ENCODE peak calls at places on chromosomes 6 and 20, in six cellular contexts. Z, T, N, X, H and W are unnamed samples.

GRCh38 chr6:27575594-27576361 is 102.9 kb upstream of the ZNF184 start:
- DNase-seq in Z (no peak), T (no peak), N (no peak), X (no peak), H (peak; percentile 72), W (no peak)

GRCh38 chr6:82237013-82237412 is 10.5 kb downstream of the IBTK start:
- DNase-seq in Z (no peak), T (no peak), N (no peak), X (no peak), H (no peak), W (no peak)

GRCh38 chr20:51481311-51481997 is 61.1 kb downstream of the NFATC2 start:
- DNase-seq in Z (no peak), T (no peak), N (no peak), X (no peak), H (no peak), W (no peak)

GRCh38 chr6:101125380-101125971 is 244.3 kb upstream of the ASCC3 start:
- DNase-seq in Z (no peak), T (no peak), N (no peak), X (no peak), H (no peak), W (no peak)

GRCh38 chr20:49712918-49713778 is 530 bp downstream of the B4GALT5 start:
- DNase-seq in Z (peak; percentile 61), T (peak; percentile 41), N (no peak), X (peak; percentile 48), H (no peak), W (no peak)

GRCh38 chr20:46130534-46130933 is 12.4 kb downstream of the CD40 start:
- DNase-seq in Z (no peak), T (no peak), N (no peak), X (no peak), H (no peak), W (peak; percentile 5)

GRCh38 chr6:123028263-123028662 is 32.2 kb downstream of the CLVS2 start:
- DNase-seq in Z (no peak), T (no peak), N (no peak), X (no peak), H (no peak), W (no peak)

GRCh38 chr6:98094696-98095095 is 739.7 kb upstream of the POU3F2 start:
- DNase-seq in Z (no peak), T (no peak), N (no peak), X (no peak), H (peak; percentile 29), W (no peak)

GRCh38 chr20:7379206-7379605 is 561.1 kb downstream of the HAO1 start:
- DNase-seq in Z (no peak), T (no peak), N (no peak), X (no peak), H (no peak), W (no peak)

GRCh38 chr6:151285121-151285520 is 45.4 kb downstream of the AKAP12 start:
- DNase-seq in Z (no peak), T (no peak), N (no peak), X (no peak), H (no peak), W (no peak)

GRCh38 chr6:130557481-130558112 is 191.8 kb downstream of the TMEM200A start:
- DNase-seq in Z (no peak), T (no peak), N (no peak), X (no peak), H (no peak), W (no peak)

GRCh38 chr6:110878751-110879539 is 4.4 kb downstream of the AMD1 start:
- DNase-seq in Z (no peak), T (no peak), N (peak; percentile 34), X (peak; percentile 23), H (peak; percentile 48), W (no peak)

GRCh38 chr6:151452750-151453427 is 963 bp upstream of the RMND1 start:
- DNase-seq in Z (peak; percentile 50), T (peak; percentile 43), N (peak; percentile 22), X (peak; percentile 33), H (no peak), W (no peak)

GRCh38 chr6:16762265-16762546 is 946 bp upstream of the ATXN1 start:
- DNase-seq in Z (no peak), T (no peak), N (no peak), X (no peak), H (no peak), W (no peak)

GRCh38 chr6:161694995-161695394 is 421.1 kb upstream of the AGPAT4 start:
- DNase-seq in Z (no peak), T (no peak), N (no peak), X (no peak), H (peak; percentile 19), W (no peak)

GRCh38 chr20:36836591-36837329 is 39.2 kb upstream of the TLDC2 start:
- DNase-seq in Z (no peak), T (no peak), N (no peak), X (peak; percentile 83), H (peak; percentile 87), W (no peak)

GRCh38 chr20:51463560-51463959 is 79.0 kb downstream of the NFATC2 start:
- DNase-seq in Z (no peak), T (no peak), N (no peak), X (no peak), H (no peak), W (no peak)

DNA sequence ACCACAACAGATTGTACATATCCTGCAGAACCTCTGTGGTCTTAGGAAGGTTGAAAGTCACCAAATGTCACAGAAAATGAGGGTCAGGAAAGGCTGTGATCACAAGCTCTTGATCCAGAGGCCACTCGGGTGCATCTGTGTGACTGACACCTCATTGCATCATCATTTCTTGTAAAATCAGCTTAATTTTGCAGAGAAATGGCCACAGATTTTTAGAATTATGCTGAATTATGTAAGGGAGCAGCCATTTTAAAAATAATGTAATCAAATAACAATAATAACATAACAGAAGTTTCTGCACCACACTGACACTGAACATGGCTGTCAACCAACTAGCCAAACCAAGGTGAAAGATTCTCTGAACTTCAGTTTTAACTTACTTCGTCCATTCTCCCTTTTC is 32.5 kb upstream of the PRND start:
- DNase-seq in Z (no peak), T (no peak), N (no peak), X (no peak), H (no peak), W (no peak)
- H3K4me3 ChIP-seq in Z (no peak overlapping the region), T (no peak overlapping the region), N (no peak overlapping the region), X (no peak overlapping the region), H (no peak overlapping the region), W (no peak overlapping the region)

GRCh38 chr6:124962617-124963415 is 579 bp downstream of the RNF217 start:
- DNase-seq in Z (peak; percentile 69), T (peak; percentile 41), N (peak; percentile 18), X (peak; percentile 49), H (peak; percentile 41), W (peak; percentile 17)
- TF ChIP-seq POLR2A in Z (no peak), T (no peak), N (no peak), X (no peak), H (no peak), W (peak; percentile 13)

GRCh38 chr20:33910056-33910455 is 83.7 kb upstream of the RALY start:
- DNase-seq in Z (no peak), T (no peak), N (no peak), X (no peak), H (no peak), W (no peak)
- H3K27ac ChIP-seq in Z (no peak overlapping the region), T (no peak overlapping the region), N (no peak overlapping the region), X (no peak overlapping the region), H (no peak overlapping the region), W (no peak overlapping the region)

GRCh38 chr20:23036371-23036770 is 1.3 kb downstream of the SSTR4 start:
- DNase-seq in Z (no peak), T (no peak), N (no peak), X (no peak), H (no peak), W (no peak)

GRCh38 chr20:23037017-23037481 is 1.9 kb downstream of the SSTR4 start:
- DNase-seq in Z (no peak), T (no peak), N (no peak), X (no peak), H (no peak), W (no peak)

GRCh38 chr20:23033918-23034317 is 1.2 kb upstream of the SSTR4 start:
- DNase-seq in Z (no peak), T (no peak), N (no peak), X (no peak), H (no peak), W (no peak)

GRCh38 chr20:23035731-23036130 is 619 bp downstream of the SSTR4 start:
- DNase-seq in Z (no peak), T (no peak), N (no peak), X (no peak), H (no peak), W (no peak)

GRCh38 chr20:23034721-23035671 is at the start of gene SSTR4:
- DNase-seq in Z (no peak), T (no peak), N (no peak), X (no peak), H (no peak), W (no peak)
- H3K4me3 ChIP-seq in Z (no peak within 1 kb of the TSS), T (no peak within 1 kb of the TSS), N (no peak within 1 kb of the TSS), X (no peak within 1 kb of the TSS), H (peak within 1 kb of the TSS; percentile 33), W (peak within 1 kb of the TSS; percentile 39)

GRCh38 chr20:5748246-5748645 is 2.0 kb upstream of the SHLD1 start:
- DNase-seq in Z (no peak), T (no peak), N (no peak), X (peak; percentile 35), H (no peak), W (no peak)

GRCh38 chr20:5745416-5745968 is 4.7 kb upstream of the SHLD1 start:
- DNase-seq in Z (no peak), T (no peak), N (no peak), X (no peak), H (no peak), W (no peak)

GRCh38 chr20:5746064-5746463 is 4.1 kb upstream of the SHLD1 start:
- DNase-seq in Z (no peak), T (no peak), N (no peak), X (no peak), H (no peak), W (no peak)

GRCh38 chr20:5751856-5752255 is 1.7 kb downstream of the SHLD1 start:
- DNase-seq in Z (no peak), T (no peak), N (no peak), X (no peak), H (no peak), W (no peak)

GRCh38 chr20:5749512-5750490 is at the start of gene SHLD1:
- DNase-seq in Z (peak; percentile 80), T (peak; percentile 79), N (peak; percentile 70), X (peak; percentile 85), H (peak; percentile 93), W (peak; percentile 73)
- TF ChIP-seq POLR2A in Z (no peak), T (no peak), N (no peak), X (no peak), H (peak; percentile 28), W (no peak)

DNA sequence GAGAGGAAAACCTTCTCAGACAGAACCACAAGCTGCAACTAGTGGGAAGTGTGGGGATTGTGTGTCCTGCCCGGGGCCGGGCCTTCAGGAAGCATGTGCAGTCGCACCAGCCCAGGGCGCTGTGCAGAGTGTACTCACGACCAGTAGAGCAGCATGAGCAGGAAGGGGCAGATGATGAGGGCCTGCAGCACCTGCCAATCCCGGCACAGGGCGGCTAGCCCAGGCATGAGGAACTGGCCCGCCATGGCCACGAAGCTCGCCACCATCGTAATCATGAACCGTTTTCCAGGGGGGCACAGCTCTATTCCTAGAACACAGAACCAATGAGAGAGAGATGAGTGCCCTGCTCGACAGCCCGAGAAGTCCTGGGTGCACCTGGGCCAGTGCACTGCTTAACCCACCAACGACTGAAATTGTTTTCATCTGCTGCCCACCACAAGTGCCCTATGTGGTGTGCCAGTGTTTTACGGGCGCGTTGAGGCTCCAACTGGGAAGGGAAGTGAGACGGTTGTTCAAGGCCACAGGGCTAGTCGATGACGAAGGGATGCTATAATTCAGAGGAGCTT is 65.0 kb downstream of the PSMG4 start:
- DNase-seq in Z (no peak), T (peak; percentile 15), N (no peak), X (no peak), H (no peak), W (no peak)
- H3K27ac ChIP-seq in Z (no peak overlapping the region), T (peak overlapping the region; percentile 73), N (peak overlapping the region; percentile 20), X (no peak overlapping the region), H (peak overlapping the region; percentile 82), W (peak overlapping the region; percentile 22)